ENCODE peak calls at places on chromosomes 6 and 20, in four cellular contexts. One of them, this sample, is unnamed.

GRCh38 chr6:158174514-158174913 is 6.4 kb downstream of the GTF2H5 start:
- DNase-seq in HepG2: no peak
- DNase-seq in A549: no peak
- DNase-seq in endothelial cell of umbilical vein: peak; percentile 35
- DNase-seq in this sample: no peak

GRCh38 chr6:107237992-107238660 is 122.8 kb upstream of the BEND3 start:
- DNase-seq in A549: no peak
- DNase-seq in HepG2: no peak
- DNase-seq in endothelial cell of umbilical vein: peak; percentile 16
- DNase-seq in this sample: no peak

GRCh38 chr20:44495257-44495656 is 19.6 kb downstream of the TTPAL start:
- DNase-seq in HepG2: peak; percentile 37
- DNase-seq in endothelial cell of umbilical vein: no peak
- DNase-seq in A549: peak; percentile 78
- DNase-seq in this sample: no peak

GRCh38 chr6:40715501-40716403 is 128.6 kb upstream of the LRFN2 start:
- DNase-seq in A549: no peak
- DNase-seq in endothelial cell of umbilical vein: no peak
- DNase-seq in HepG2: no peak
- DNase-seq in this sample: peak; percentile 83

GRCh38 chr20:48275737-48276342 is 490.6 kb upstream of the SULF2 start:
- DNase-seq in HepG2: no peak
- DNase-seq in endothelial cell of umbilical vein: no peak
- DNase-seq in A549: no peak
- DNase-seq in this sample: no peak

GRCh38 chr20:3276400-3277015 is 37.5 kb upstream of the SLC4A11 start:
- DNase-seq in HepG2: peak; percentile 68
- DNase-seq in A549: peak; percentile 66
- DNase-seq in endothelial cell of umbilical vein: peak; percentile 37
- DNase-seq in this sample: peak; percentile 58

GRCh38 chr6:139371421-139372253 is 2.8 kb downstream of the CITED2 start:
- DNase-seq in HepG2: no peak
- DNase-seq in A549: no peak
- DNase-seq in endothelial cell of umbilical vein: peak; percentile 27
- DNase-seq in this sample: no peak

GRCh38 chr6:89298680-89299450 is 16.2 kb downstream of the GABRR2 start:
- DNase-seq in endothelial cell of umbilical vein: peak; percentile 26
- DNase-seq in A549: peak; percentile 18
- DNase-seq in HepG2: peak; percentile 51
- DNase-seq in this sample: no peak

GRCh38 chr20:23419995-23420901 is 1.0 kb downstream of the NAPB start:
- DNase-seq in endothelial cell of umbilical vein: peak; percentile 55
- DNase-seq in HepG2: peak; percentile 62
- DNase-seq in A549: peak; percentile 15
- DNase-seq in this sample: peak; percentile 53

GRCh38 chr6:40819182-40819834 is 219.7 kb downstream of the UNC5CL start:
- DNase-seq in HepG2: no peak
- DNase-seq in endothelial cell of umbilical vein: no peak
- DNase-seq in A549: no peak
- DNase-seq in this sample: no peak

GRCh38 chr6:57306273-57306672 is 11.2 kb upstream of the PRIM2 start:
- DNase-seq in endothelial cell of umbilical vein: no peak
- DNase-seq in HepG2: no peak
- DNase-seq in A549: no peak
- DNase-seq in this sample: no peak

GRCh38 chr6:107075951-107076381 is 39.3 kb downstream of the BEND3 start:
- DNase-seq in endothelial cell of umbilical vein: no peak
- DNase-seq in HepG2: no peak
- DNase-seq in A549: peak; percentile 7
- DNase-seq in this sample: no peak

GRCh38 chr20:48797275-48797825 is 30.4 kb downstream of the PREX1 start:
- DNase-seq in A549: no peak
- DNase-seq in endothelial cell of umbilical vein: no peak
- DNase-seq in HepG2: no peak
- DNase-seq in this sample: no peak

GRCh38 chr20:44390280-44390679 is 34.8 kb downstream of the HNF4A start:
- DNase-seq in endothelial cell of umbilical vein: no peak
- DNase-seq in HepG2: no peak
- DNase-seq in A549: no peak
- DNase-seq in this sample: no peak

GRCh38 chr6:9083108-9083507 is 647.8 kb upstream of the SLC35B3 start:
- DNase-seq in endothelial cell of umbilical vein: no peak
- DNase-seq in A549: no peak
- DNase-seq in HepG2: no peak
- DNase-seq in this sample: no peak

GRCh38 chr6:15622045-15622750 is 40.6 kb downstream of the DTNBP1 start:
- DNase-seq in HepG2: no peak
- DNase-seq in endothelial cell of umbilical vein: no peak
- DNase-seq in A549: no peak
- DNase-seq in this sample: no peak

GRCh38 chr6:91476000-91476399 is 889.1 kb upstream of the MAP3K7 start:
- DNase-seq in endothelial cell of umbilical vein: peak; percentile 74
- DNase-seq in HepG2: peak; percentile 7
- DNase-seq in A549: peak; percentile 35
- DNase-seq in this sample: no peak

DNA sequence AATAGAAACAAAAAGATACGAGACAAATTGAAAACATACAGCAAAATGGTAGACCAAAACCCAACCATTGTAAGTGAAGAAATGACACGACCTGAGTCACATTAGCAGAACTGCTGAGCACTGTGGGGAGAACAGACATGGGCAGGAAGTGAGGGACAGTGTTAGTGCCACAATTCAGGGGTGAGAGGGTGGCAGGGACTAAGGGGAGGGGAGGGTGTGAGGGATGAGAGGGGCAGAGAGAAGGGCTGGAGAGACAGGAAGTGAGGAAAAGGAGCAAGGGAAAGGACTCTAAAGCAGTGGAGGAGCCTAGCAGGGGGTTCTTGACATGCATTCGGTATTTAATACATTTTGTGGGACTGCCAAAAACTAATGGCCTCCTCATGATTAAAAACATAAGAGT is 45.0 kb upstream of the TRIM26 start:
- DNase-seq in HepG2: no peak
- DNase-seq in endothelial cell of umbilical vein: no peak
- DNase-seq in A549: no peak
- DNase-seq in this sample: no peak
- TF ChIP-seq MYC in HepG2: no peak
- TF ChIP-seq MYC in endothelial cell of umbilical vein: no peak
- TF ChIP-seq MYC in A549: no peak
- TF ChIP-seq MYC in this sample: no peak

DNA sequence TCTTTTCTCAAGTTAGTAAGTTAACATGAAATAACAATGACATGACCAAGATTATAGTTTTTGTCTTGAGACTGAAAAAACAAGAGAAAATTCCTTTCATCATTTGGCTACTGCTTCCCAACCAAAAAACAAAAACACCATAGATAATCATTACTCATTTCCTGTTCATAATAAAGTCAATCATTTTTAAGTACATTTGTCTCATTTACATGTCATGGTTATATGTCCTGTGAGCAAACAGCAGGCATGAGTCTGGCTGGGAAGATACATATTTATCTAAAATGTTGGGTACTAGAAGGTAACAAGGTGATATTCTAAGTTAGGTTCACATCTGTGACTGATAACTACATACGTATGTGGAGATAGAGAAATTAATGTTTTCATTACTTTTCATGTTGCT is 180.5 kb downstream of the ISM1 start:
- DNase-seq in A549: no peak
- DNase-seq in HepG2: no peak
- DNase-seq in endothelial cell of umbilical vein: peak; percentile 45
- DNase-seq in this sample: no peak
- TF ChIP-seq JUN in A549: no peak
- TF ChIP-seq JUN in HepG2: no peak
- TF ChIP-seq JUN in endothelial cell of umbilical vein: peak; percentile 37
- TF ChIP-seq JUN in this sample: no peak

DNA sequence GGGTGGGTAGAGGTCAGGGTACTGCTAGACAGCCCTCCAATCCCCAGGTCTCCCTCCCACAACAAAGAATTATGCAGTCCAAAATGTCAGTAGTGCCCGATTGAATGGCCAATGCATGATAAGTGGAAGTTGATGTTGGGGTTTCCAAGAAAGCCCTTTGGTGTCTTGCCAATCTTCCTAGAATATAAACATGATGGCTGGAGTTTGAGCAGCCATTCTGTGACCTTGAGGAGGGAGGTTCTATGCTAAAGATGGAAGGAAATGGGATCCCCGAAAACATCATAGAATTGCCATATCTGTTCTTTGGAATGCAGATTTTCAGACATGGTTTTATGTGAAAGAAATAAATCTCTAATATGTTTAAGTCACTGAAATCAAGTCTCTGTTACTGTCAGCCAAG is 32.9 kb upstream of the PTPN1 start:
- DNase-seq in A549: no peak
- DNase-seq in HepG2: no peak
- DNase-seq in endothelial cell of umbilical vein: no peak
- DNase-seq in this sample: peak; percentile 33
- TF ChIP-seq MYC in A549: no peak
- TF ChIP-seq MYC in HepG2: no peak
- TF ChIP-seq MYC in endothelial cell of umbilical vein: no peak
- TF ChIP-seq MYC in this sample: no peak

DNA sequence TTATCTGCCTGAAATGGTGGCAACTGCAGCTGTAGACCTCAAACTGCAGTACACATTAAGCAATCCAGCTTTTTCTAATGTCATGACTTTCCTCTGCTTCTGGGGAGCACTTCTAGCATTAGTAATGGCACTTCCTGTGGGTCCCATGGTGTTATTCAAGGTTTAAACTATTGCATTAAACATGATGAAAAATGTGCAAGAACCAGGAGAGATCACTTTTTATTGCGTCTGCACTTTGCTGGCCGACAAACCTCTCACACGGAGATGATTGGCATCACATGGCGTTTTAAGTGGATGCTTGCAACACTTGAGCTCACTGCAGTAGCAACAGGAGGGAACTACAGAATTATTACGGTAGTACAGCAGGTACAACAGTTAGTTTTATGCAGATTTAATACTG is 148.4 kb downstream of the HIVEP2 start:
- DNase-seq in A549: no peak
- DNase-seq in HepG2: no peak
- DNase-seq in endothelial cell of umbilical vein: no peak
- DNase-seq in this sample: no peak
- TF ChIP-seq JUN in A549: no peak
- TF ChIP-seq JUN in HepG2: no peak
- TF ChIP-seq JUN in endothelial cell of umbilical vein: no peak
- TF ChIP-seq JUN in this sample: no peak